ENCODE peak calls at places on chromosomes 2 and 18, in eight cellular contexts. X is CD8-positive, alpha-beta memory T cell; T is adrenal gland; O is suprapubic skin; S is ovary; F is Peyer's patch; D is body of pancreas; K is H1. A is an unnamed sample. For H3K4me1, the result is how much of the 10 kb centered on the place peaks cover.

GRCh38 chr18:10036479-10036878 is 122.7 kb downstream of the VAPA start:
- DNase-seq in O (no peak), T (no peak), K (no peak), F (no peak), D (no peak), X (no peak), S (no peak), A (no peak)

GRCh38 chr18:23281626-23282436 is 146.5 kb downstream of the CABLES1 start:
- DNase-seq in T (no peak), K (no peak), X (no peak), F (no peak), O (no peak), D (no peak), S (no peak), A (no peak)

GRCh38 chr2:226797989-226798421 is 1.6 kb downstream of the IRS1 start:
- DNase-seq in O (no peak), S (no peak), F (peak), X (no peak), T (no peak), D (no peak), K (no peak), A (no peak)

GRCh38 chr2:67641709-67642397 is 244.7 kb downstream of the ETAA1 start:
- DNase-seq in X (no peak), K (no peak), F (no peak), D (no peak), T (no peak), S (no peak), O (no peak), A (no peak)

GRCh38 chr2:73092146-73092783 is 20.5 kb downstream of the RAB11FIP5 start:
- DNase-seq in F (no peak), O (no peak), S (no peak), K (no peak), T (no peak), X (no peak), D (no peak), A (no peak)

GRCh38 chr2:227890495-227891079 is 19.2 kb downstream of the DAW1 start:
- DNase-seq in K (no peak), S (no peak), X (no peak), F (no peak), D (no peak), O (no peak), T (no peak), A (no peak)

GRCh38 chr2:229920011-229920781 is 1.6 kb downstream of the TRIP12 start:
- DNase-seq in D (peak), O (no peak), S (peak), T (no peak), F (peak), X (peak), K (no peak), A (no peak)

GRCh38 chr18:70273021-70273420 is 15.8 kb upstream of the SOCS6 start:
- DNase-seq in X (no peak), D (no peak), S (no peak), O (no peak), F (no peak), T (no peak), K (no peak), A (no peak)

GRCh38 chr2:118806797-118807667 is 40.4 kb downstream of the EN1 start:
- DNase-seq in X (no peak), D (no peak), S (no peak), F (no peak), O (no peak), K (no peak), T (no peak), A (no peak)

GRCh38 chr2:56464613-56465012 is 280.8 kb downstream of the CCDC85A start:
- DNase-seq in D (no peak), F (no peak), T (no peak), X (no peak), K (no peak), O (no peak), S (no peak), A (no peak)

GRCh38 chr2:151363709-151364108 is 6.3 kb downstream of the TNFAIP6 start:
- DNase-seq in T (no peak), X (no peak), O (peak), K (no peak), S (no peak), D (peak), F (no peak), A (peak)

GRCh38 chr18:54251606-54252400 is 17.5 kb upstream of the POLI start:
- DNase-seq in D (no peak), T (no peak), X (no peak), O (no peak), K (no peak), F (no peak), S (no peak), A (no peak)

GRCh38 chr2:46320141-46320567 is 22.9 kb downstream of the EPAS1 start:
- DNase-seq in T (no peak), X (no peak), S (no peak), O (no peak), D (peak), F (no peak), K (no peak), A (no peak)

GRCh38 chr2:34102359-34102758 is 503.3 kb upstream of the FAM98A start:
- DNase-seq in T (no peak), X (no peak), O (no peak), S (no peak), D (no peak), F (no peak), K (no peak), A (no peak)

GRCh38 chr2:172863341-172863740 is 127.7 kb downstream of the RAPGEF4 start:
- DNase-seq in O (no peak), K (no peak), F (no peak), D (no peak), S (no peak), X (no peak), T (no peak), A (no peak)

GRCh38 chr2:43426305-43427031 is 169.4 kb downstream of the THADA start:
- DNase-seq in S (no peak), K (no peak), T (peak), F (peak), X (peak), O (peak), D (peak), A (peak)

GRCh38 chr18:39799010-39799409 is 2156.0 kb upstream of the PIK3C3 start:
- DNase-seq in S (no peak), D (no peak), X (no peak), F (no peak), T (no peak), O (no peak), K (no peak), A (no peak)

GRCh38 chr2:117760916-117761315 is 53.6 kb upstream of the DDX18 start:
- DNase-seq in K (no peak), F (no peak), S (no peak), O (no peak), D (no peak), X (no peak), T (no peak), A (no peak)

GRCh38 chr2:62412347-62412742 is 93.7 kb downstream of the TMEM17 start:
- DNase-seq in F (no peak), D (no peak), S (no peak), X (no peak), T (no peak), K (no peak), O (no peak), A (no peak)

GRCh38 chr2:173522356-173522755 is 167.7 kb downstream of the CDCA7 start:
- DNase-seq in T (no peak), S (no peak), X (no peak), D (no peak), O (no peak), F (no peak), K (no peak), A (no peak)

GRCh38 chr2:239871481-239872435 is 153.4 kb downstream of the NDUFA10 start:
- DNase-seq in F (peak), S (no peak), T (no peak), X (no peak), O (no peak), K (no peak), D (no peak), A (no peak)

GRCh38 chr2:36478332-36478738 is 119.6 kb downstream of the FEZ2 start:
- DNase-seq in K (no peak), D (peak), O (no peak), F (no peak), X (no peak), T (peak), S (peak), A (no peak)

GRCh38 chr2:36476411-36476810 is 120.8 kb downstream of the CRIM1 start:
- DNase-seq in X (no peak), D (no peak), S (no peak), K (no peak), O (no peak), T (no peak), F (no peak), A (no peak)

GRCh38 chr2:36477315-36477714 is 120.7 kb downstream of the FEZ2 start:
- DNase-seq in K (no peak), T (no peak), D (no peak), X (no peak), S (no peak), F (no peak), O (no peak), A (no peak)

GRCh38 chr2:36478999-36479398 is 119.0 kb downstream of the FEZ2 start:
- DNase-seq in D (no peak), S (no peak), F (no peak), X (no peak), T (no peak), K (no peak), O (no peak), A (no peak)

DNA sequence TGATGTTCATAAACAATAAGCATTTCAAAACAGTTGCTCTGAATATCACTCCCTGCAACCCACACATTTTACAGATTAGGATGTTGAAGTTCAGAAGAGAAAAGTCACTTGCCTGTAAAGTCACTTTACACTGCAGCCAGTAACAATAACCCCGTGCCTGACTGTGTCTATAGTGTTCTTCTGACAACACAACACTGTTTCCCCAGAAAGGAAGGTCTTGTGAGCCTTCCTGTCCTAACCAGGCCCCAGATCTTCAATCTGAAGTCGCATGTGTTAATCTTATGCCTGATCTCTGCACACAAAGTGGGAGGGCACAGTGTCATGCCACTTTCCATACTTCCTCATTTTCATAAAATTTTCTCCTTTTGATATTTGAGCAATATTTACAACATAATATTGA is 120.2 kb downstream of the FEZ2 start:
- DNase-seq in S (no peak), X (no peak), T (no peak), K (no peak), O (no peak), D (no peak), F (no peak), A (no peak)
- H3K27ac ChIP-seq in S (no peak), X (peak), T (peak), K (no peak), O (no peak), D (peak), F (no peak), A (no peak)

GRCh38 chr2:64698668-64699444 is 45.1 kb upstream of the SERTAD2 start:
- DNase-seq in O (no peak), X (no peak), F (no peak), S (no peak), K (no peak), D (no peak), T (no peak), A (no peak)

GRCh38 chr2:64700133-64700809 is 46.6 kb upstream of the SERTAD2 start:
- DNase-seq in D (no peak), T (no peak), X (no peak), F (no peak), K (no peak), O (no peak), S (no peak), A (no peak)

GRCh38 chr2:64697286-64698023 is 43.7 kb upstream of the SERTAD2 start:
- DNase-seq in D (no peak), X (no peak), O (no peak), T (no peak), S (no peak), F (no peak), K (no peak), A (no peak)

GRCh38 chr2:64698068-64698645 is 44.4 kb upstream of the SERTAD2 start:
- DNase-seq in D (no peak), S (no peak), T (no peak), O (no peak), X (no peak), K (no peak), F (no peak), A (no peak)

DNA sequence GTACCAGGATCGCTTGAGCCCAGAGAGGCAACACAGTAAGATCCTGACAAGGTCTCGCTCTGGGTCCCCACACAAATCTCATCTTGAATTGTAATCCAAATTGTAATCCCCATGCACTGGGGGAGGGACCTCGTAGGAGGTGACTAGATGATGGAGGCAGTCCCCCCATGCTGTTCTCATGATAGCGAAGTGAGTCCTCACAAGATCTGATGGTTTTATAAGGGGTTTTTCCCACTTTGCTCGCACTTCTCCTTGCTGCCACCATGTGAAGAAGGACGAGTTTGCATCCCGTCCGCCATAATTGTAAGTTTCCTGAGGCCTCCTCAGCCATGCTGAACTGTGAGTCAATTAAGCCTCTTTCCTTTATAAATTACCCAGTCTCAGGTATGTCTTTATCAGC is 46.0 kb upstream of the SERTAD2 start:
- DNase-seq in T (no peak), F (peak), O (no peak), S (no peak), K (no peak), D (no peak), X (no peak), A (no peak)
- H3K4me1 ChIP-seq in T (under half), F (under half), O (under half), S (under half), K (under half), D (under half), X (under half), A (under half)

GRCh38 chr18:44823782-44824181 is 143.1 kb downstream of the SETBP1 start:
- DNase-seq in F (no peak), D (no peak), K (no peak), X (no peak), S (no peak), O (no peak), T (no peak), A (no peak)

GRCh38 chr18:44823286-44823685 is 142.6 kb downstream of the SETBP1 start:
- DNase-seq in F (no peak), S (no peak), O (no peak), D (no peak), T (no peak), K (no peak), X (no peak), A (no peak)

GRCh38 chr18:44826418-44827259 is 146.0 kb downstream of the SETBP1 start:
- DNase-seq in S (peak), O (peak), T (peak), F (peak), K (no peak), X (no peak), D (peak), A (peak)

GRCh38 chr18:44821924-44822323 is 141.2 kb downstream of the SETBP1 start:
- DNase-seq in O (no peak), D (no peak), T (no peak), X (no peak), K (no peak), F (no peak), S (no peak), A (no peak)

GRCh38 chr18:44824884-44825283 is 144.2 kb downstream of the SETBP1 start:
- DNase-seq in K (no peak), F (no peak), X (no peak), O (no peak), T (no peak), S (no peak), D (no peak), A (no peak)
- H3K27ac ChIP-seq in K (no peak), F (no peak), X (no peak), O (no peak), T (no peak), S (no peak), D (no peak), A (no peak)

DNA sequence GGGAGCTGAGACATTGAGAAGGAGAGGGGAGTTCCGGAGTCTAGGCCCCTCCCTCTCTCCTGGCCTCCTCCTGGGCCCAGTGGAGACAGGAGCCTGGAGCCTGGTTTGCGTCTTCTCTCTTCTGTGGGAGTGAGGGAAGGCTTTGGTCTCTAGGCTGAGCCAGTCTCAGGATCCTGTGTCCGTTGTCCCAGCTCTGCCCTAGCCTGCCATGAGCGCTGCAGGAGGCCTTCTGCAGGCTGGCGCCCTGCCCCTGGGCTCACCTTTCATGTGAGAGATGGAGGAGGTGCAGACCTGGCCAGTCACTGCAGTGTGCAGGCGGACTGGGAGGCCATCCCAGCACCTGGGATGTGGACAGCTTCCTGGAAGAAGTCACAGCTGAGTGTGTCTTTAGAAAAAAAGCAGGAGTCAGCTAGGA is 8.7 kb downstream of the IMPA2 start:
- DNase-seq in K (no peak), O (peak), S (no peak), X (no peak), D (peak), T (no peak), F (no peak), A (no peak)
- H3K4me1 ChIP-seq in K (under half), O (half or more), S (under half), X (under half), D (half or more), T (under half), F (under half), A (under half)

DNA sequence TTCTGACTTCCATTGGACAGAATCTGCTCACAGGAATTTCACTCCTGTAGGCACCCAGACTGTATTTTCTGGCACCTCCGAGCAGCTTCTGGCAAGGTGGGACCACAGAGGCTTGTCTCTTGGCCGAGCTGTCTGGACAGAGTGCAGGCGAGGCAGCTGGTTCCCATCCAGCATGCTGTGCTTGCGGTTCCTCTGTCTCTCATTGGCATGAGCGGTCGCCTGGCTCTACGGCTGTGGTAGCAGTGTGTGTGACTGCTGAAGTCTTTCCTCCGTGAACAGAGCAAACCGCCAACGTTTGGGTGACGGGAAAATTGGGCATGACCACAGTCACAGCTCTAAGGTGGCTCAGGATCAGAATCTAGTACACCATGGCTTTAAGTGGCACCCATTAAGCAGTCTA is 411.7 kb upstream of the NETO1 start:
- DNase-seq in F (no peak), X (no peak), K (no peak), O (no peak), D (no peak), T (no peak), S (no peak), A (no peak)
- H3K27ac ChIP-seq in F (no peak), X (no peak), K (no peak), O (no peak), D (no peak), T (no peak), S (no peak), A (no peak)

GRCh38 chr2:37588316-37588777 is 83.1 kb downstream of the CDC42EP3 start:
- DNase-seq in S (no peak), O (no peak), F (no peak), X (no peak), K (no peak), D (peak), T (no peak), A (no peak)

GRCh38 chr2:37589298-37589697 is 82.1 kb downstream of the CDC42EP3 start:
- DNase-seq in F (no peak), K (no peak), S (no peak), T (no peak), O (no peak), X (no peak), D (no peak), A (no peak)

GRCh38 chr2:37587817-37588216 is 83.6 kb downstream of the CDC42EP3 start:
- DNase-seq in T (no peak), F (no peak), D (no peak), S (no peak), K (no peak), O (no peak), X (no peak), A (no peak)

GRCh38 chr2:37593024-37593423 is 78.4 kb downstream of the CDC42EP3 start:
- DNase-seq in S (no peak), T (no peak), K (no peak), F (no peak), O (no peak), X (no peak), D (no peak), A (no peak)

GRCh38 chr2:37590119-37590571 is 81.3 kb downstream of the CDC42EP3 start:
- DNase-seq in K (no peak), T (peak), D (no peak), X (no peak), F (no peak), O (no peak), S (no peak), A (peak)
- H3K4me1 ChIP-seq in K (under half), T (under half), D (under half), X (under half), F (under half), O (under half), S (under half), A (under half)

GRCh38 chr2:5938566-5938896 is 246.3 kb downstream of the SOX11 start:
- DNase-seq in T (no peak), O (no peak), F (no peak), D (peak), S (no peak), K (no peak), X (no peak), A (no peak)
- H3K27ac ChIP-seq in T (no peak), O (no peak), F (no peak), D (no peak), S (no peak), K (no peak), X (no peak), A (no peak)